ENCODE peak calls at places on chromosomes 5 and 9, in four cellular contexts. L, W, O and H are unnamed samples.

GRCh38 chr9:116998305-116998704 is 311.2 kb downstream of the TRIM32 start:
- DNase-seq in L (no peak), O (no peak), W (no peak), H (no peak)

GRCh38 chr5:53877243-53877642 is 316.8 kb downstream of the NDUFS4 start:
- DNase-seq in W (no peak), O (no peak), L (no peak), H (no peak)

GRCh38 chr9:11928871-11929321 is 764.3 kb upstream of the TYRP1 start:
- DNase-seq in W (no peak), L (no peak), O (no peak), H (no peak)

GRCh38 chr5:1544294-1545010 is 20.7 kb upstream of the LPCAT1 start:
- DNase-seq in W (no peak), L (no peak), O (no peak), H (peak; percentile 25)

GRCh38 chr5:113274836-113275414 is 159.9 kb downstream of the TSSK1B start:
- DNase-seq in W (no peak), O (no peak), L (peak; percentile 30), H (no peak)

GRCh38 chr5:91194861-91195460 is 188.2 kb downstream of the ARRDC3 start:
- DNase-seq in W (no peak), L (no peak), O (peak; percentile 45), H (no peak)

GRCh38 chr5:163586431-163587033 is 81.1 kb downstream of the MAT2B start:
- DNase-seq in W (no peak), O (no peak), L (no peak), H (no peak)

GRCh38 chr9:15711531-15712295 is 158.9 kb downstream of the CCDC171 start:
- DNase-seq in W (no peak), L (no peak), O (no peak), H (no peak)

GRCh38 chr5:41503321-41503720 is 7.1 kb downstream of the PLCXD3 start:
- DNase-seq in O (no peak), L (no peak), W (no peak), H (no peak)

GRCh38 chr5:127810707-127811106 is 107.5 kb downstream of the CCDC192 start:
- DNase-seq in O (no peak), L (no peak), W (no peak), H (no peak)